ENCODE peak calls at places on chromosomes 7 and 10, in six cellular contexts. M, H, I, K, R and L are unnamed samples.

GRCh38 chr10:128579280-128579679 is 453.1 kb upstream of the MKI67 start:
- DNase-seq in R (no peak), I (no peak), H (no peak), K (no peak), M (no peak), L (no peak)

GRCh38 chr7:155763721-155764431 is 48.4 kb downstream of the SHH start:
- DNase-seq in R (no peak), H (no peak), K (no peak), M (no peak), I (no peak), L (no peak)

GRCh38 chr10:114821915-114822770 is 563 bp downstream of the FHIP2A start:
- DNase-seq in I (peak; percentile 53), H (peak; percentile 62), R (peak; percentile 64), M (peak; percentile 72), K (peak; percentile 26), L (no peak)

GRCh38 chr7:108093903-108094302 is 36.3 kb downstream of the LAMB4 start:
- DNase-seq in K (no peak), I (no peak), M (no peak), H (no peak), R (no peak), L (no peak)

GRCh38 chr7:114048386-114049235 is 129.8 kb upstream of the PPP1R3A start:
- DNase-seq in M (no peak), H (no peak), K (peak; percentile 6), R (no peak), I (no peak), L (peak; percentile 25)

GRCh38 chr10:79246606-79247275 is 100.5 kb upstream of the PPIF start:
- DNase-seq in I (peak; percentile 77), M (peak; percentile 90), R (peak; percentile 88), H (no peak), K (no peak), L (peak; percentile 49)

GRCh38 chr7:39199951-39200350 is 222.2 kb downstream of the POU6F2 start:
- DNase-seq in K (no peak), R (no peak), I (no peak), H (no peak), M (no peak), L (no peak)

GRCh38 chr7:109246330-109247077 is 676.8 kb downstream of the DNAJB9 start:
- DNase-seq in R (no peak), I (peak; percentile 20), M (no peak), H (no peak), K (no peak), L (peak; percentile 41)

GRCh38 chr7:44867073-44867990 is 18.0 kb downstream of the PURB start:
- DNase-seq in R (no peak), H (no peak), K (peak; percentile 58), M (no peak), I (no peak), L (no peak)

GRCh38 chr7:138563808-138564207 is 103.7 kb downstream of the TRIM24 start:
- DNase-seq in R (no peak), K (no peak), M (no peak), I (no peak), H (no peak), L (no peak)

GRCh38 chr10:111261066-111261465 is 184.2 kb downstream of the ADRA2A start:
- DNase-seq in K (no peak), H (no peak), M (no peak), I (no peak), R (no peak), L (no peak)

GRCh38 chr7:140402178-140402835 is 1.6 kb upstream of the RAB19 start:
- DNase-seq in M (no peak), K (no peak), R (no peak), H (no peak), I (no peak), L (no peak)

GRCh38 chr7:106659963-106660861 is 746 bp downstream of the CCDC71L start:
- DNase-seq in K (peak; percentile 92), I (peak; percentile 85), M (peak; percentile 90), R (peak; percentile 84), H (peak; percentile 87), L (peak; percentile 80)

GRCh38 chr7:106658504-106659368 is 2.2 kb downstream of the CCDC71L start:
- DNase-seq in R (no peak), H (no peak), M (no peak), I (no peak), K (no peak), L (no peak)

GRCh38 chr7:106659369-106659962 is 1.5 kb downstream of the CCDC71L start:
- DNase-seq in I (no peak), M (no peak), R (no peak), H (no peak), K (no peak), L (no peak)

GRCh38 chr7:106664343-106664742 is 3.4 kb upstream of the CCDC71L start:
- DNase-seq in K (no peak), R (no peak), H (no peak), M (no peak), I (no peak), L (no peak)

DNA sequence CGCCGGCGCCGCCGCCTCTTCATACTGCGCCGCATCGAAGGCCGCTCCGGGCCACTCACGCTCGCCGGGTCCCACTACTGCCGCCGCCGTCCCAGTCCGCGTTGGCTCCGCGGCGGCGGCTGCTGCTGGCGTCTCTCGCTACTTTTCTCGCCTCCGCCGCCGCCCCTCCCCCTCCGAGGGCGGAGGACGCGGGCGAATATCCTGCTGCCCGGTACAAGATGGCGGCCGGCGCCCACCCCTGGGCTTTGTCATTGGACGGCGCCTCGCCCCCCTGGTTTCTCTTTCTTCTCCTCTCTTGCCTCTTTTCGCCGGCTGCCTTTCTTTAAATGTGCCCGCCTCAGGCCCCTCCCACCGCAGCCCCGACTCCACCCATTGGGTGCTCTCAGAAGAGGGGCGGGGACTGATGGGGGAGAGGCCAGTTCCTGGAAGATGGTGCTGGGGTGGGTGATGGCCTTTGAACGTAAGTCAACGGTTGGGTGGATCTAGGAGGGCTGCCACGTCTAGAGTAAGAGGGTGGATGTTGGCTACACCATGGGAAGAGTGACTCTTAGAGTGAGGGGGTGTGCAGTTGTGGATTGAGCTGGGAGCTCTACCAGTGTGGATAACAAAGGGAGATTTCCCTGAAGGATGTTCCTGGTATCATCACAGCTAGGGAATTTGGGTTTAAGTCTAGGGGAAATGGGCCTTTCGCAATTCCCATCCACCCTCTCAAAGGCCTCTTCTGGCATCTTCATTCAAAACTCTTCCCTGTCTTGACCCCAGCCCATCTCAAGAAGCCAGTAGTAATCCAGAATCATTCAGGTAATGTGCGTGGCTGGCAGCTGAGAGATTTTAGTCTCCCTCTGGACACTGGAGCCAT is at the start of gene CCDC71L:
- DNase-seq in R (peak; percentile 97), H (peak; percentile 97), I (peak; percentile 98), M (peak; percentile 97), K (peak; percentile 89), L (peak; percentile 97)
- TF ChIP-seq POLR2A in R (peak; percentile 54), H (no peak), I (peak; percentile 89), M (no peak), K (peak; percentile 46), L (peak; percentile 75)

GRCh38 chr10:132444877-132445351 is 47.9 kb downstream of the PWWP2B start:
- DNase-seq in K (no peak), H (no peak), I (no peak), M (peak; percentile 45), R (no peak), L (no peak)

GRCh38 chr10:132442636-132443035 is 45.6 kb downstream of the PWWP2B start:
- DNase-seq in R (no peak), I (no peak), H (no peak), K (no peak), M (no peak), L (no peak)

GRCh38 chr10:132443998-132444876 is 47.2 kb downstream of the PWWP2B start:
- DNase-seq in H (no peak), K (no peak), M (peak; percentile 52), I (no peak), R (no peak), L (no peak)

GRCh38 chr10:132441818-132442217 is 44.8 kb downstream of the PWWP2B start:
- DNase-seq in H (no peak), R (no peak), K (no peak), I (no peak), M (peak; percentile 43), L (no peak)

GRCh38 chr10:132443605-132443997 is 46.6 kb downstream of the PWWP2B start:
- DNase-seq in K (no peak), R (no peak), M (peak; percentile 73), I (no peak), H (no peak), L (no peak)
- TF ChIP-seq CTCF in K (peak; percentile 34), R (no peak), M (peak; percentile 14), I (no peak), H (no peak), L (peak; percentile 35)

GRCh38 chr10:21614000-21614399 is 80.0 kb downstream of the MLLT10 start:
- DNase-seq in K (no peak), M (no peak), I (no peak), R (no peak), H (no peak), L (no peak)
- H3K4me1 ChIP-seq in K (no peaks in the 10 kb centered on the region), M (no peaks in the 10 kb centered on the region), I (no peaks in the 10 kb centered on the region), R (no peaks in the 10 kb centered on the region), H (no peaks in the 10 kb centered on the region), L (no peaks in the 10 kb centered on the region)

GRCh38 chr7:102468416-102469350 is 3.9 kb downstream of the LRWD1 start:
- DNase-seq in R (peak; percentile 53), I (no peak), M (peak; percentile 63), H (peak; percentile 64), K (no peak), L (no peak)

GRCh38 chr7:102469972-102470825 is 5.4 kb downstream of the LRWD1 start:
- DNase-seq in H (no peak), I (no peak), R (peak; percentile 37), M (peak; percentile 57), K (no peak), L (no peak)

GRCh38 chr7:102467581-102468415 is 3.0 kb downstream of the LRWD1 start:
- DNase-seq in H (peak; percentile 65), K (no peak), M (peak; percentile 60), R (peak; percentile 38), I (no peak), L (no peak)

GRCh38 chr7:102471791-102472125 is 7.0 kb downstream of the POLR2J start:
- DNase-seq in M (peak; percentile 23), I (no peak), K (no peak), H (no peak), R (peak; percentile 29), L (no peak)

GRCh38 chr7:102469351-102469971 is 4.7 kb downstream of the LRWD1 start:
- DNase-seq in I (no peak), H (peak; percentile 63), K (no peak), R (peak; percentile 38), M (peak; percentile 46), L (no peak)
- TF ChIP-seq POLR2A in I (no peak), H (no peak), K (no peak), R (no peak), M (no peak), L (no peak)

DNA sequence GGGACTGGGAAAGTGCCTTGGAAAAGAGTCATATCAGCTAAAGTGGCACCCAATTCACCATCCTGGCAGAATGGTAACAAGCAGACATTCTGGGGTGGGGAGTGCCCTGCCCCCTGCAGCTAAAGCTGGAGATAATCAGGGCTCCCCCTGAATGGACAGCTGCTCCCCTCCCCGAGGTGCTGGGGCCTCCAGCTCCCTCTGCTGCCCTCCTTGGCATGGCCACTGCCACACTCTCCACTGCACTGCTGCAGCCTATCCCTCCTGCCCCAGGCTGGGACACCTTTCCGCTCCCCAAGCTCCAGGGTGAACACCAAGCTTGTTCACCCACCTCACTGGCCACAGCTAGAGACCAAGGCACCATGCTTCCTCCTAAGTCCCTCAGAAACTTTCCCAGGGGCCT is 9.8 kb upstream of the PARD3 start:
- DNase-seq in R (no peak), M (no peak), I (no peak), H (no peak), K (no peak), L (no peak)
- TF ChIP-seq CTCF in R (no peak), M (peak; percentile 7), I (no peak), H (no peak), K (peak; percentile 31), L (peak; percentile 12)